ENCODE peak calls at places on chromosomes 12 and 14, in six cellular contexts. I is posterior cingulate gyrus, W is bronchial epithelial cell, G is hepatocyte, T is GM04503, N is GOT3. A is an unnamed sample.

GRCh38 chr12:122045262-122045661 is 23.6 kb downstream of the BCL7A start:
- DNase-seq in T (no peak), I (no peak), W (no peak), G (no peak), N (no peak), A (no peak)

GRCh38 chr12:79983969-79984629 is 49.2 kb upstream of the PPP1R12A start:
- DNase-seq in N (no peak), G (peak), T (peak), W (peak), I (no peak), A (no peak)

GRCh38 chr12:92078167-92079053 is 67.2 kb downstream of the BTG1 start:
- DNase-seq in N (no peak), G (peak), W (peak), T (peak), I (no peak), A (no peak)

GRCh38 chr12:16920451-16920850 is 314.5 kb upstream of the LMO3 start:
- DNase-seq in I (no peak), N (no peak), G (no peak), T (no peak), W (no peak), A (no peak)

GRCh38 chr14:73633115-73633514 is 11.7 kb upstream of the DNAL1 start:
- DNase-seq in I (no peak), N (no peak), T (no peak), W (no peak), G (no peak), A (no peak)

GRCh38 chr12:87425942-87426554 is 603.2 kb downstream of the C12orf50 start:
- DNase-seq in G (no peak), T (no peak), W (peak), I (no peak), N (no peak), A (no peak)

GRCh38 chr12:120352117-120352516 is 16.8 kb downstream of the MSI1 start:
- DNase-seq in T (peak), W (peak), G (no peak), I (no peak), N (no peak), A (no peak)

GRCh38 chr12:45388545-45388944 is 172.7 kb downstream of the ANO6 start:
- DNase-seq in I (no peak), W (no peak), G (peak), N (no peak), T (peak), A (no peak)

GRCh38 chr12:22230280-22230794 is 104.2 kb downstream of the ST8SIA1 start:
- DNase-seq in N (no peak), W (peak), I (no peak), G (no peak), T (peak), A (no peak)

GRCh38 chr12:85866929-85867776 is 6.9 kb upstream of the NTS start:
- DNase-seq in N (no peak), G (peak), I (no peak), T (no peak), W (peak), A (no peak)

GRCh38 chr12:124392271-124392990 is 97.5 kb downstream of the RFLNA start:
- DNase-seq in T (no peak), G (no peak), I (no peak), N (no peak), W (no peak), A (no peak)

GRCh38 chr14:45181329-45181728 is 45.6 kb downstream of the FANCM start:
- DNase-seq in I (no peak), T (no peak), G (no peak), W (peak), N (no peak), A (no peak)

GRCh38 chr14:103155013-103155412 is 31.8 kb downstream of the TNFAIP2 start:
- DNase-seq in N (peak), G (peak), I (peak), T (peak), W (no peak), A (no peak)

GRCh38 chr12:3631272-3631637 is 121.7 kb downstream of the CRACR2A start:
- DNase-seq in G (no peak), W (no peak), N (no peak), T (no peak), I (no peak), A (no peak)

GRCh38 chr12:13425766-13426165 is 229.2 kb downstream of the EMP1 start:
- DNase-seq in I (no peak), G (no peak), N (peak), T (peak), W (peak), A (no peak)

GRCh38 chr14:75715926-75716780 is 55.1 kb downstream of the TTLL5 start:
- DNase-seq in I (no peak), G (no peak), T (peak), W (peak), N (no peak), A (no peak)

GRCh38 chr12:53344824-53345485 is 8.8 kb upstream of the SP7 start:
- DNase-seq in T (peak), W (peak), G (peak), N (no peak), I (peak), A (no peak)

GRCh38 chr12:118514297-118514696 is 137.9 kb downstream of the SUDS3 start:
- DNase-seq in N (no peak), I (no peak), W (no peak), G (no peak), T (no peak), A (no peak)

GRCh38 chr12:130109062-130109945 is 53.0 kb upstream of the FZD10 start:
- DNase-seq in W (no peak), N (no peak), T (no peak), G (no peak), I (no peak), A (no peak)

GRCh38 chr14:80669416-80669815 is 272.1 kb downstream of the CEP128 start:
- DNase-seq in T (no peak), W (no peak), I (no peak), N (no peak), G (no peak), A (no peak)

GRCh38 chr12:84661732-84662326 is 250.8 kb downstream of the SLC6A15 start:
- DNase-seq in W (peak), T (peak), G (no peak), N (no peak), I (no peak), A (no peak)

GRCh38 chr12:47767197-47767724 is 5.8 kb upstream of the SLC48A1 start:
- DNase-seq in G (peak), I (peak), N (no peak), W (peak), T (no peak), A (no peak)